ENCODE peak calls at places on chromosomes 2 and 18, in eight cellular contexts. V is A549, U is heart right ventricle, Z is left ventricle myocardium inferior, L is WTC11, E is left lung, N is neural progenitor cell, X is endothelial cell. A is an unnamed sample.

GRCh38 chr18:56389190-56389589 is 249.2 kb downstream of the TXNL1 start:
- DNase-seq in U (no peak), Z (no peak), X (no peak), V (no peak), N (peak), L (no peak), E (no peak), A (no peak)

GRCh38 chr2:126650994-126651393 is 5.0 kb upstream of the GYPC start:
- DNase-seq in N (no peak), L (no peak), V (no peak), Z (no peak), X (no peak), E (no peak), U (peak), A (no peak)

GRCh38 chr2:231348173-231348572 is 47.3 kb upstream of the B3GNT7 start:
- DNase-seq in U (no peak), X (no peak), N (no peak), E (no peak), V (peak), Z (no peak), L (no peak), A (no peak)

GRCh38 chr2:69893684-69894481 is at the start of gene SNRNP27:
- DNase-seq in V (peak), Z (peak), N (peak), X (peak), L (peak), E (peak), U (peak), A (peak)

GRCh38 chr2:29326926-29327325 is 211.7 kb downstream of the CLIP4 start:
- DNase-seq in U (no peak), E (no peak), X (no peak), N (no peak), V (no peak), L (no peak), Z (no peak), A (no peak)

GRCh38 chr2:129673881-129674513 is 305.5 kb upstream of the RAB6C start:
- DNase-seq in L (no peak), V (no peak), Z (no peak), N (no peak), E (no peak), U (no peak), X (no peak), A (no peak)

GRCh38 chr2:191675807-191676667 is 1.9 kb upstream of the NABP1 start:
- DNase-seq in L (no peak), Z (peak), N (no peak), X (peak), U (peak), E (peak), V (no peak), A (peak)

GRCh38 chr2:147641644-147642043 is 203.2 kb upstream of the ACVR2A start:
- DNase-seq in U (no peak), L (no peak), V (no peak), Z (no peak), N (no peak), E (no peak), X (no peak), A (no peak)

GRCh38 chr2:76973610-76974009 is 548.6 kb downstream of the LRRTM4 start:
- DNase-seq in V (no peak), X (no peak), L (no peak), Z (no peak), N (no peak), U (no peak), E (no peak), A (no peak)

GRCh38 chr18:56890632-56891031 is 239.5 kb downstream of the WDR7 start:
- DNase-seq in U (no peak), E (no peak), N (no peak), X (no peak), V (peak), L (no peak), Z (no peak), A (no peak)

GRCh38 chr2:167753142-167753541 is 494.3 kb downstream of the STK39 start:
- DNase-seq in U (no peak), V (no peak), Z (no peak), N (no peak), X (no peak), L (no peak), E (no peak), A (no peak)

GRCh38 chr2:221518201-221518936 is 53.7 kb downstream of the EPHA4 start:
- DNase-seq in V (no peak), U (no peak), Z (no peak), X (no peak), E (no peak), N (no peak), L (no peak), A (peak)

GRCh38 chr2:231671617-231672350 is 36.5 kb upstream of the PTMA start:
- DNase-seq in Z (no peak), L (no peak), U (no peak), E (peak), X (no peak), N (peak), V (no peak), A (no peak)

GRCh38 chr2:9428965-9429577 is 5.6 kb downstream of the CPSF3 start:
- DNase-seq in U (no peak), X (no peak), L (no peak), Z (no peak), V (no peak), E (no peak), N (no peak), A (no peak)

GRCh38 chr2:36290306-36290705 is 65.3 kb upstream of the CRIM1 start:
- DNase-seq in N (no peak), E (no peak), V (peak), L (no peak), Z (no peak), U (no peak), X (no peak), A (no peak)

GRCh38 chr18:67924656-67925055 is 408.1 kb upstream of the DSEL start:
- DNase-seq in E (no peak), V (no peak), X (no peak), Z (no peak), N (no peak), U (no peak), L (no peak), A (no peak)

GRCh38 chr18:63016270-63016669 is 300.9 kb downstream of the PHLPP1 start:
- DNase-seq in N (peak), X (peak), U (peak), V (peak), L (peak), E (no peak), Z (no peak), A (no peak)

GRCh38 chr2:232350804-232351685 is 27.5 kb upstream of the ALPP start:
- DNase-seq in E (peak), Z (no peak), N (no peak), V (no peak), U (no peak), X (no peak), L (peak), A (no peak)

GRCh38 chr2:77962943-77963342 is 440.8 kb upstream of the LRRTM4 start:
- DNase-seq in U (no peak), N (no peak), X (no peak), L (no peak), V (no peak), Z (no peak), E (no peak), A (no peak)

GRCh38 chr2:28359222-28360065 is 33.2 kb upstream of the FOSL2 start:
- DNase-seq in E (peak), L (no peak), N (no peak), U (peak), V (no peak), Z (peak), X (no peak), A (peak)

GRCh38 chr18:58402247-58402646 is 226.6 kb downstream of the ALPK2 start:
- DNase-seq in Z (no peak), V (peak), N (no peak), U (no peak), X (no peak), E (no peak), L (no peak), A (no peak)

GRCh38 chr2:231716641-231717280 is 8.4 kb downstream of the PTMA start:
- DNase-seq in V (no peak), E (no peak), U (no peak), N (no peak), L (no peak), Z (no peak), X (no peak), A (no peak)

DNA sequence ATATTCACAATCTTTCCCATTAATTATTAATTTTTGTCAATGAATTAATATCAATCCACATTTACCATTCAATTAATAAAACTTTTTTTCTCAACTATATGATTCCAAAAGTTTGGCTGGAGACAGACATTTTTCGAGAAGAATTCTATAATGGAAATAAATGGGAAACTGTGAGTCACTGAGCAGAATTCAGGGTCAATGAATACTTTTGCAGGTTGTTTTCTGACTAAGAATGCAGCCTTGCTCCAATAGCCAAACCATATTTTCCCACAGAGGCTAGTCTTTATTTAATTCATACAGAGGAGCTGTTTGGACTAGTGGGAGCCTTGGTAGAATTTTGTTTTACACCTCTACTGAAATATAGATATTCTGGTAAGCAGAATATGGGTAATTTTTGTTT is 82.3 kb downstream of the ARHGAP28 start:
- DNase-seq in L (no peak), U (no peak), X (no peak), E (no peak), N (no peak), Z (no peak), V (no peak), A (no peak)
- TF ChIP-seq CTCF in L (no peak), U (no peak), X (no peak), E (no peak), N (no peak), Z (no peak), V (no peak), A (no peak)

GRCh38 chr2:174343638-174344455 is 9.1 kb downstream of the SP9 start:
- DNase-seq in U (no peak), E (no peak), Z (no peak), X (peak), N (peak), V (no peak), L (peak), A (no peak)

GRCh38 chr2:174341995-174342571 is 7.3 kb downstream of the SP9 start:
- DNase-seq in N (peak), E (no peak), L (peak), V (no peak), Z (no peak), X (peak), U (no peak), A (no peak)

GRCh38 chr2:174342600-174343342 is 8.0 kb downstream of the SP9 start:
- DNase-seq in N (peak), Z (no peak), L (peak), X (peak), E (no peak), U (no peak), V (no peak), A (no peak)

GRCh38 chr2:174343343-174343637 is 8.5 kb downstream of the SP9 start:
- DNase-seq in U (no peak), X (no peak), L (no peak), Z (no peak), E (no peak), V (no peak), N (peak), A (no peak)

GRCh38 chr2:174344716-174345472 is 10.1 kb downstream of the SP9 start:
- DNase-seq in X (no peak), U (no peak), L (no peak), V (peak), Z (no peak), E (no peak), N (peak), A (no peak)
- TF ChIP-seq CTCF in X (peak), U (peak), L (no peak), V (peak), Z (peak), E (no peak), N (peak), A (peak)

GRCh38 chr2:224807153-224807964 is 91.2 kb upstream of the CCDC195 start:
- DNase-seq in V (peak), E (no peak), Z (no peak), U (no peak), L (no peak), N (no peak), X (no peak), A (no peak)
- TF ChIP-seq CTCF in V (peak), E (no peak), Z (no peak), U (no peak), L (no peak), N (peak), X (no peak), A (no peak)

GRCh38 chr2:41283079-41283765 is 764.6 kb upstream of the PKDCC start:
- DNase-seq in U (no peak), V (no peak), X (no peak), L (no peak), E (no peak), Z (no peak), N (peak), A (no peak)
- TF ChIP-seq CTCF in U (no peak), V (no peak), X (no peak), L (no peak), E (no peak), Z (no peak), N (peak), A (no peak)

GRCh38 chr2:120772261-120772660 is 36.6 kb downstream of the GLI2 start:
- DNase-seq in L (no peak), X (no peak), Z (peak), V (no peak), N (no peak), U (no peak), E (no peak), A (no peak)

GRCh38 chr2:120774557-120775160 is 39.0 kb downstream of the GLI2 start:
- DNase-seq in V (no peak), E (no peak), L (no peak), N (no peak), Z (peak), X (no peak), U (no peak), A (no peak)

GRCh38 chr2:120775261-120775660 is 39.6 kb downstream of the GLI2 start:
- DNase-seq in Z (peak), V (no peak), X (no peak), L (no peak), N (no peak), E (no peak), U (no peak), A (no peak)

GRCh38 chr2:120771556-120772208 is 36.0 kb downstream of the GLI2 start:
- DNase-seq in L (no peak), E (peak), N (no peak), Z (peak), V (peak), U (peak), X (no peak), A (no peak)

DNA sequence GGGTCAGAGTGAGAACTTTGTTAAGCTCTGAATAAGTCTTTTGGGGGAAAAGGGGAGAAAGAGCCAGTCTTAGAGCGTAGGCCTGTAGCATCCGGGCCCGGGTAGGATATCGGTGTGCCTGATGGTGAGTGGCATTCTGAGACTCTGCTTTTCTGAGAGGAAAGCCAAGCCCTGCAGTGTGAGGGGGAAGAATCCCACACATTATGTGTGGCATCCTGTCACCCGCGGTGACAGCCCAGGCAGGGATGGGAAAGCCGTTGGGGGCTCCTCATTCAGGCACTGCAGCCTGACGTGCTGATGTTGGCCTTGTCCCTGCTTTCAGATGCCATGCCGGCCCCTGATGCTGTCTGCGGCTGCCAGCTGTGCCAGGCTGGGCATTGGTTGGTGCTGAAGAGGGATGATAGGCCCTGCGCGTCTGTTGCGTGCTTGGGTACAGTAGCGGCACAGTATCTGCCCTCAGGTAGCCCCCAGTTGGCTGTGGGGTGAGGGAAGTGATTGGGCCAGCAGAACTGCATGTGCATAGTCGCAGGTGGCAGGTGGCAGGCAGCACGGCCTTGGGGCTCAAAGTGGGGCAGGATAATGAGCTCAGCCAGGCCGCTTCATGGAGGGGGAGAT is 37.6 kb downstream of the GLI2 start:
- DNase-seq in L (no peak), X (no peak), N (no peak), V (no peak), E (no peak), U (no peak), Z (peak), A (no peak)
- TF ChIP-seq CTCF in L (no peak), X (no peak), N (no peak), V (no peak), E (no peak), U (no peak), Z (no peak), A (no peak)

GRCh38 chr2:234352270-234352669 is 144.6 kb downstream of the ARL4C start:
- DNase-seq in V (no peak), E (no peak), L (no peak), N (no peak), Z (no peak), U (no peak), X (no peak), A (no peak)

GRCh38 chr2:234355052-234355720 is 141.7 kb downstream of the ARL4C start:
- DNase-seq in E (no peak), N (peak), Z (no peak), L (no peak), X (no peak), U (no peak), V (no peak), A (no peak)

GRCh38 chr2:234357666-234358065 is 139.2 kb downstream of the ARL4C start:
- DNase-seq in V (no peak), U (no peak), L (no peak), Z (no peak), E (no peak), N (no peak), X (no peak), A (no peak)

DNA sequence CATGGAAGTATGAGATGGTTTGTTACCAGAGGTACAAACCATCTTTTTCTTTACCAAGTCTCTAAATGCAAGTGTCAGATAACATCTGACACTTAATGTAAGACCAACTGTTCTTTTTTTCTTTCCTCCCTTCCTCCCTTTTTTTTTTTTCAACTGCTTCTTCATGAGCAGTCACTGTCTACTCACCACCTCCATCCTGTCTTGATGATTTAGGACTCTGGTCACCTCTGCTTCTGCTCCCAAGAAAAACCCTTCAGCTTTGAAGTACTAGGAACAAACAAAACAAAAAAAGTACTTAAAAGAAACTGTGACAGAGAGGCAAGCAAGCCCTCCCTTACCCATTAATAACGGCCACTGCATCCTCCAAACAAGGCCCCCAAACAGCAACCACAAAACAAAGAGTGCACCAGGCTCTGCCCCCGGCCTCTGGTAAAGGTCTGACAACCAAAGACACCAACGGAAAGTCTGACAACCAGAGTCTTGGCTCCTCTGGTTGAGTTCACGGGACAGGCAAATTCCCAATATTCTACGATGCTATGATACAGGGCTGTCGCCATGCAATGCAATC is 141.0 kb downstream of the ARL4C start:
- DNase-seq in N (peak), E (no peak), Z (no peak), V (no peak), U (no peak), L (no peak), X (no peak), A (no peak)
- TF ChIP-seq CTCF in N (no peak), E (no peak), Z (no peak), V (no peak), U (no peak), L (no peak), X (no peak), A (no peak)

DNA sequence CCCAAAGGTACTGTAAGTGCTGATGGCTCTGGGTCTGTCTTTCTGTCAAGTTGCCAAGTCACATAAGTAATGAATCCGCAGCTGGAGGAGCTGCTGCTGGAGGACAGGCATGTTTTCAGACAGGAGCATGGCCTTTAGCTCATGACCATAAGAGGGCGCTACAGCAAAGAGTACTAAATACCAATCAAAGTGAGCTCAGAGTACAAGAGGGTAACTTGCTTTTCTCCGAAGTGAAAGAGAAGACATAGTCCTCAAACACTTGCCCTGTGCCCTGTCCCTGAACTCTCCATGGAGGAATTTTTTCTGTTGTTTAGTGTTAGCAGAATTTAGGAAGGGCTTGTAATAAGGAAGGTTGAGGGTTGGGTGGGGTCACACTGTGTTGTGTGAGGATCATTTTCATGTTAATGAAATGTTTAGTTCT is 58.0 kb upstream of the EML6 start:
- DNase-seq in U (no peak), Z (no peak), V (peak), X (peak), E (no peak), N (peak), L (peak), A (no peak)
- TF ChIP-seq CTCF in U (peak), Z (peak), V (peak), X (peak), E (peak), N (peak), L (peak), A (peak)

A was measured in natural killer cell.